ENCODE peak calls at places on chromosome 2, in nine cellular contexts. V, T, I, A, N, C, O, M and F are unnamed samples.

GRCh38 chr2:112630268-112630667 is 15.5 kb upstream of the SLC20A1 start:
- DNase-seq in V (no peak), T (no peak), I (no peak), A (no peak), N (no peak), C (no peak), O (no peak), M (no peak), F (no peak)

GRCh38 chr2:157808421-157808820 is 67.7 kb downstream of the ACVR1 start:
- DNase-seq in V (no peak), T (no peak), I (no peak), A (no peak), N (no peak), C (no peak), O (no peak), M (no peak), F (no peak)

GRCh38 chr2:66509326-66509811 is 74.4 kb downstream of the MEIS1 start:
- DNase-seq in V (no peak), T (no peak), I (no peak), A (no peak), N (no peak), C (no peak), O (no peak), M (no peak), F (no peak)

GRCh38 chr2:128153786-128154185 is 62.8 kb downstream of the UGGT1 start:
- DNase-seq in V (no peak), T (no peak), I (no peak), A (no peak), N (no peak), C (no peak), O (no peak), M (no peak), F (no peak)

GRCh38 chr2:128805237-128805636 is 486.6 kb upstream of the HS6ST1 start:
- DNase-seq in V (no peak), T (no peak), I (no peak), A (no peak), N (no peak), C (no peak), O (no peak), M (no peak), F (no peak)

GRCh38 chr2:15158117-15158516 is 403.0 kb downstream of the NBAS start:
- DNase-seq in V (no peak), T (no peak), I (no peak), A (no peak), N (no peak), C (no peak), O (no peak), M (no peak), F (no peak)

GRCh38 chr2:7437122-7437521 is 519.9 kb downstream of the RNF144A start:
- DNase-seq in V (no peak), T (no peak), I (no peak), A (peak; percentile 53), N (no peak), C (no peak), O (no peak), M (no peak), F (no peak)

GRCh38 chr2:98405301-98405700 is 39.4 kb upstream of the INPP4A start:
- DNase-seq in V (no peak), T (no peak), I (no peak), A (no peak), N (no peak), C (no peak), O (no peak), M (no peak), F (no peak)

GRCh38 chr2:65282492-65283053 is 54.9 kb downstream of the ACTR2 start:
- DNase-seq in V (no peak), T (no peak), I (no peak), A (no peak), N (no peak), C (no peak), O (no peak), M (no peak), F (no peak)

GRCh38 chr2:183608747-183609146 is 484.5 kb downstream of the NUP35 start:
- DNase-seq in V (no peak), T (no peak), I (no peak), A (no peak), N (no peak), C (no peak), O (no peak), M (no peak), F (no peak)